ENCODE peak calls at places on chromosomes 2 and 18, in five cellular contexts. J, Z, T, K and V are unnamed samples.
A peak's percentile ranks its signal among the peaks of the same experiment; 100 is the strongest.

GRCh38 chr18:39380823-39381222 is 1815.2 kb upstream of the CELF4 start:
- DNase-seq in J (no peak), Z (no peak), T (no peak), K (no peak), V (no peak)

GRCh38 chr2:160245614-160246156 is 45.6 kb upstream of the ITGB6 start:
- DNase-seq in J (no peak), Z (no peak), T (no peak), K (no peak), V (no peak)

GRCh38 chr2:37615808-37616673 is 55.4 kb downstream of the CDC42EP3 start:
- DNase-seq in J (no peak), Z (no peak), T (no peak), K (no peak), V (no peak)

GRCh38 chr2:85852979-85853498 is 35.8 kb downstream of the ST3GAL5 start:
- DNase-seq in J (no peak), Z (no peak), T (peak; percentile 33), K (no peak), V (no peak)

GRCh38 chr18:52163478-52163877 is 176.5 kb upstream of the DCC start:
- DNase-seq in J (no peak), Z (no peak), T (no peak), K (no peak), V (no peak)

GRCh38 chr2:66689456-66690051 is 254.6 kb downstream of the MEIS1 start:
- DNase-seq in J (no peak), Z (no peak), T (no peak), K (no peak), V (no peak)

GRCh38 chr18:74513149-74513882 is 17.2 kb downstream of the CNDP2 start:
- DNase-seq in J (peak; percentile 9), Z (no peak), T (no peak), K (no peak), V (no peak)

GRCh38 chr18:26133652-26134051 is at the start of gene PSMA8:
- DNase-seq in J (peak; percentile 21), Z (no peak), T (peak; percentile 21), K (no peak), V (no peak)

GRCh38 chr2:205650450-205650849 is 31.9 kb upstream of the NRP2 start:
- DNase-seq in J (no peak), Z (peak; percentile 61), T (no peak), K (no peak), V (no peak)

GRCh38 chr2:8255448-8255800 is 426.4 kb upstream of the ID2 start:
- DNase-seq in J (no peak), Z (peak; percentile 13), T (no peak), K (no peak), V (no peak)

GRCh38 chr2:111659361-111660281 is 224.4 kb downstream of the ANAPC1 start:
- DNase-seq in J (peak; percentile 57), Z (peak; percentile 85), T (no peak), K (peak; percentile 70), V (peak; percentile 79)

GRCh38 chr18:67805261-67805660 is 288.7 kb upstream of the DSEL start:
- DNase-seq in J (no peak), Z (no peak), T (no peak), K (no peak), V (no peak)

GRCh38 chr2:215370116-215370965 is 58.5 kb downstream of the ATIC start:
- DNase-seq in J (no peak), Z (no peak), T (no peak), K (no peak), V (no peak)

GRCh38 chr2:120937736-120938131 is 202.1 kb downstream of the GLI2 start:
- DNase-seq in J (no peak), Z (peak; percentile 77), T (no peak), K (no peak), V (no peak)

GRCh38 chr2:198499539-198499938 is 695.1 kb downstream of the PLCL1 start:
- DNase-seq in J (no peak), Z (peak; percentile 22), T (peak; percentile 28), K (no peak), V (no peak)

GRCh38 chr2:158772306-158773078 is 22.6 kb upstream of the DAPL1 start:
- DNase-seq in J (no peak), Z (no peak), T (no peak), K (no peak), V (peak; percentile 24)

GRCh38 chr2:29878898-29879297 is 42.5 kb downstream of the ALK start:
- DNase-seq in J (no peak), Z (no peak), T (no peak), K (no peak), V (no peak)

GRCh38 chr2:152950125-152950524 is 231.7 kb downstream of the ARL6IP6 start:
- DNase-seq in J (no peak), Z (no peak), T (no peak), K (no peak), V (no peak)

GRCh38 chr2:170930132-170931109 is 1.4 kb downstream of the GORASP2 start:
- DNase-seq in J (peak; percentile 38), Z (peak; percentile 17), T (no peak), K (no peak), V (no peak)

GRCh38 chr2:44118257-44118656 is 50.4 kb upstream of the PPM1B start:
- DNase-seq in J (no peak), Z (peak; percentile 34), T (no peak), K (no peak), V (no peak)

DNA sequence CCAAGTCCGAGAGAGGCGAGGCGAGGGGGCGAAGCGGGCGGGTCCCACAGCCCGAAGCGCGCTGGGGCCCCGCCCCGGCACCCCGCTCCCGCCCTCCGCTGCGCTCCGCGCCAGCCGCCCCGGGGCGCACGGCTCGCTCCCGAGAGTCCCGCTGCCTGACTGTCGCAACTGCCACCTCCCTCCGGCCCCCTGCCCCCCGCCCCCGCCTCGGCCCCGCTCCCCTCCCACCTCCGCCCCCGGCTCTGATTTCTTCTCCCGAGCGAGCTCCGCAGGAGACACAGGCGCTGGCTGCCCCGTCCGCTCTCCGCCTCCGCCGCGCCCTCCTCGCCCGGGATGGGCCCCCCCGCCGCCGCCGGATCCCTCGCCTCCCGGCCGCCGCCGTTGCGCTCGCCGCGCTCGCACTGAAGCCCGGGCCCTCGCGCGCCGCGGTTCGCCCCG is at the start of gene WNT6:
- DNase-seq in J (peak; percentile 14), Z (no peak), T (no peak), K (no peak), V (no peak)
- H3K4me3 ChIP-seq in J (no peak within 1 kb of the TSS), Z (peak within 1 kb of the TSS; percentile 35), T (peak within 1 kb of the TSS; percentile 47), K (peak within 1 kb of the TSS; percentile 67), V (peak within 1 kb of the TSS; percentile 43)

GRCh38 chr18:63078471-63078870 is 241.1 kb downstream of the BCL2 start:
- DNase-seq in J (no peak), Z (no peak), T (no peak), K (no peak), V (no peak)

GRCh38 chr18:63071566-63072175 is 247.9 kb downstream of the BCL2 start:
- DNase-seq in J (no peak), Z (no peak), T (no peak), K (no peak), V (no peak)

GRCh38 chr18:63070750-63071502 is 248.6 kb downstream of the BCL2 start:
- DNase-seq in J (no peak), Z (no peak), T (no peak), K (no peak), V (no peak)

GRCh38 chr18:63073481-63073880 is 246.1 kb downstream of the BCL2 start:
- DNase-seq in J (no peak), Z (no peak), T (no peak), K (no peak), V (no peak)

GRCh38 chr18:63074987-63075404 is 244.6 kb downstream of the BCL2 start:
- DNase-seq in J (peak; percentile 70), Z (peak; percentile 16), T (peak; percentile 80), K (peak; percentile 55), V (peak; percentile 74)
- TF ChIP-seq POLR2A in J (peak; percentile 58), Z (no peak), T (no peak), K (no peak), V (no peak)

GRCh38 chr2:17543131-17543660 is 2.7 kb downstream of the VSNL1 start:
- DNase-seq in J (no peak), Z (no peak), T (no peak), K (no peak), V (no peak)
- H3K4me3 ChIP-seq in J (no peak overlapping the region), Z (no peak overlapping the region), T (no peak overlapping the region), K (no peak overlapping the region), V (no peak overlapping the region)

GRCh38 chr2:135870571-135870970 is 5.7 kb downstream of the MCM6 start:
- DNase-seq in J (no peak), Z (no peak), T (no peak), K (no peak), V (no peak)

GRCh38 chr2:135875491-135876065 is 665 bp downstream of the MCM6 start:
- DNase-seq in J (peak; percentile 51), Z (peak; percentile 60), T (no peak), K (peak; percentile 19), V (peak; percentile 36)

GRCh38 chr2:135874966-135875365 is 1.3 kb downstream of the MCM6 start:
- DNase-seq in J (no peak), Z (no peak), T (no peak), K (no peak), V (no peak)

DNA sequence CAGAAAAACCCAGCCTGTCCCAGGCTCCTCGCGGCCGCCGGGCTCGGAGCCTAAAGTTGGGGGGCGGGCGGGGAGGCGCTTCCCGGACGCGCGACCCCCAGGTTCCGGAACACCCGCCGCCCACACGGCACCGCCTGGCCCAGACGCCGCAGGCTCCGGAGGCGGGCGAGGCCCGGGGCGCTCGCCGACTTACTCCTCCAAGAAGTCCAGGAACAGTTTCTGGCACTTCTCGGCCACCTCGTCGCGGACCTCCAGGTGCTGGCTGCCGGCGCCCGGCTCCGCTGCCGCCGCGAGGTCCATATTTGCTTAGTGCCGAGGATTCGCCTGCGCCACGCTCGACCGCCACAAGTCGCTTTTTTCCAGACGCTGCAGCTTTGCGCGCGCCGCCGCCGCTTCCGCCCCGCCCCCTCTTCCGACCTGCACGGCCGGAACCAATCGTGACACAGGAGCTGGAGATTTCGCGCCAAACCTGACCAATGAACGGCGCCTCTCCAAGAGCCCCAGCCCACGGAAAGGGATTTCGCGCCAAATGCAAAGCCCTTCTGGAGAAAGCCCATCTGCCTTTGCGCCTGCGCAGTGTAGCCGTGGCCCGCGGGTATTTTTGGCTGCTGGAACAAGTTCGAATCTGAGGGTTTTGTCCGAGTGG is at the start of gene MCM6:
- DNase-seq in J (peak; percentile 97), Z (peak; percentile 99), T (peak; percentile 97), K (peak; percentile 92), V (peak; percentile 95)
- TF ChIP-seq POLR2A in J (peak; percentile 54), Z (no peak), T (no peak), K (peak; percentile 11), V (peak; percentile 65)

GRCh38 chr2:118124293-118124891 is 36.1 kb downstream of the INSIG2 start:
- DNase-seq in J (no peak), Z (no peak), T (no peak), K (no peak), V (no peak)
- H3K4me3 ChIP-seq in J (no peak overlapping the region), Z (no peak overlapping the region), T (no peak overlapping the region), K (no peak overlapping the region), V (no peak overlapping the region)

GRCh38 chr2:675982-676646 is 1.1 kb downstream of the TMEM18 start:
- DNase-seq in J (peak; percentile 45), Z (peak; percentile 91), T (peak; percentile 41), K (no peak), V (peak; percentile 29)
- TF ChIP-seq POLR2A in J (no peak), Z (no peak), T (no peak), K (no peak), V (no peak)

DNA sequence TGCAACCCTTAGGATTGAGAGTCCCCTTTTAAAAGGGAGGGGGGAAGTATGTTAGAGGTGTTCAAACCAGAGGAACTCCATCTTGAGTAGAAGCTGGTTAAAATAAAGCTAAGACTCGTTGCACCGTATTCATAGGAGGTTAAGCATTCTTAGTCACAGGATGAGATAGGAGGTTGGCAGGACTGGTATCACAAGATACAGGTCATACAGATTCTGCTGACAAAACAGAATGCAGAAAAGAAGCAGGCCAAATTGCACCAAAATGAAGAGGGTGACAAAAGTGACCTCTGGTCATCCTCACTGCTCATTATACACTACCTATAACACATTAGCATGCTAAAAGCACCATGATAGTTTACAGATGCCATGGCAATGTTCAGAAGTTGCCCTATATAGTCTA is 192.3 kb upstream of the NDUFV2 start:
- DNase-seq in J (no peak), Z (no peak), T (no peak), K (no peak), V (no peak)
- H3K4me3 ChIP-seq in J (no peak overlapping the region), Z (no peak overlapping the region), T (no peak overlapping the region), K (no peak overlapping the region), V (no peak overlapping the region)